ENCODE peak calls at places on chromosomes 16 and 17, in four cellular contexts. A is GM23338, Y is K562, I is HepG2. U is an unnamed sample.

GRCh38 chr16:1366712-1367299 is 15.1 kb downstream of the GNPTG start:
- DNase-seq in A (no peak), Y (no peak), I (no peak), U (no peak)

GRCh38 chr16:67514382-67514828 is 14.2 kb upstream of the RIPOR1 start:
- DNase-seq in A (peak; percentile 90), Y (peak; percentile 58), I (peak; percentile 87), U (peak; percentile 90)

GRCh38 chr17:57255776-57256681 is at the start of gene MSI2:
- DNase-seq in A (peak; percentile 85), Y (peak; percentile 89), I (peak; percentile 76), U (peak; percentile 51)

GRCh38 chr16:57630931-57631845 is 2.8 kb downstream of the ADGRG1 start:
- DNase-seq in A (no peak), Y (no peak), I (no peak), U (no peak)

GRCh38 chr17:70636517-70637133 is 467.3 kb downstream of the KCNJ2 start:
- DNase-seq in A (peak; percentile 65), Y (peak; percentile 18), I (peak; percentile 29), U (no peak)

GRCh38 chr16:68235882-68236803 is at the start of gene ESRP2:
- DNase-seq in A (peak; percentile 85), Y (no peak), I (peak; percentile 80), U (no peak)

GRCh38 chr17:79974786-79975497 is 60.7 kb downstream of the TBC1D16 start:
- DNase-seq in A (peak; percentile 88), Y (peak; percentile 76), I (no peak), U (no peak)

GRCh38 chr17:75090871-75091854 is 3.4 kb downstream of the SLC16A5 start:
- DNase-seq in A (no peak), Y (peak; percentile 40), I (peak; percentile 78), U (no peak)

GRCh38 chr17:53032861-53033271 is 789.9 kb upstream of the KIF2B start:
- DNase-seq in A (peak; percentile 93), Y (no peak), I (peak; percentile 71), U (no peak)

GRCh38 chr16:57273359-57273758 is 11.1 kb downstream of the PLLP start:
- DNase-seq in A (no peak), Y (peak; percentile 10), I (no peak), U (no peak)

GRCh38 chr17:17377071-17377487 is 73.9 kb downstream of the NT5M start:
- DNase-seq in A (no peak), Y (no peak), I (no peak), U (no peak)

GRCh38 chr17:17375826-17376225 is 72.7 kb downstream of the NT5M start:
- DNase-seq in A (no peak), Y (no peak), I (no peak), U (no peak)

GRCh38 chr17:17379197-17379991 is 76.2 kb downstream of the NT5M start:
- DNase-seq in A (no peak), Y (no peak), I (peak; percentile 93), U (no peak)

GRCh38 chr17:17377568-17377967 is 74.4 kb downstream of the NT5M start:
- DNase-seq in A (no peak), Y (no peak), I (no peak), U (no peak)

GRCh38 chr17:17376362-17376761 is 73.2 kb downstream of the NT5M start:
- DNase-seq in A (no peak), Y (no peak), I (peak; percentile 79), U (no peak)
- TF ChIP-seq CREB1 in A (no peak), Y (no peak), I (no peak), U (no peak)

DNA sequence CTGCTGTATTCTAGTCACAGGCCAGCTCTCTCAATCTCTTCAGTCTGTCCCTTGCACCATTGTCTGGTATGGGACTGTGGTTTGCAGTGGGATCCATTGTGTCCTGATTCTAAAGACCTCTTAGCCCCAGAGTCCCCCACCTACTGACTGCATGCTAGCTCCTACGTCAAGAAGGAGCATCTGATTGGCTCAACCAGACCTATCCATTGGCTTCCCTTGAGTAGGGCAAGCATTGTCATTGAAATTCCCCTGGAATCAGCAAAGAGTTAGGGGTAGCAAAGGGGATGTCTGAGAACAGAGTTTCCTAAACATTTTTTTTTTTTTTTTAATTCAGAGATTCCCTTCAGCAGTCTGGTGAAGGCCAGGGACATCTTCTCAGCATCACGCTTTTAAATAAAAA is 175.3 kb upstream of the MPHOSPH6 start:
- DNase-seq in A (peak; percentile 18), Y (no peak), I (no peak), U (no peak)
- TF ChIP-seq JUNB in A (no peak), Y (no peak), I (no peak), U (no peak)

DNA sequence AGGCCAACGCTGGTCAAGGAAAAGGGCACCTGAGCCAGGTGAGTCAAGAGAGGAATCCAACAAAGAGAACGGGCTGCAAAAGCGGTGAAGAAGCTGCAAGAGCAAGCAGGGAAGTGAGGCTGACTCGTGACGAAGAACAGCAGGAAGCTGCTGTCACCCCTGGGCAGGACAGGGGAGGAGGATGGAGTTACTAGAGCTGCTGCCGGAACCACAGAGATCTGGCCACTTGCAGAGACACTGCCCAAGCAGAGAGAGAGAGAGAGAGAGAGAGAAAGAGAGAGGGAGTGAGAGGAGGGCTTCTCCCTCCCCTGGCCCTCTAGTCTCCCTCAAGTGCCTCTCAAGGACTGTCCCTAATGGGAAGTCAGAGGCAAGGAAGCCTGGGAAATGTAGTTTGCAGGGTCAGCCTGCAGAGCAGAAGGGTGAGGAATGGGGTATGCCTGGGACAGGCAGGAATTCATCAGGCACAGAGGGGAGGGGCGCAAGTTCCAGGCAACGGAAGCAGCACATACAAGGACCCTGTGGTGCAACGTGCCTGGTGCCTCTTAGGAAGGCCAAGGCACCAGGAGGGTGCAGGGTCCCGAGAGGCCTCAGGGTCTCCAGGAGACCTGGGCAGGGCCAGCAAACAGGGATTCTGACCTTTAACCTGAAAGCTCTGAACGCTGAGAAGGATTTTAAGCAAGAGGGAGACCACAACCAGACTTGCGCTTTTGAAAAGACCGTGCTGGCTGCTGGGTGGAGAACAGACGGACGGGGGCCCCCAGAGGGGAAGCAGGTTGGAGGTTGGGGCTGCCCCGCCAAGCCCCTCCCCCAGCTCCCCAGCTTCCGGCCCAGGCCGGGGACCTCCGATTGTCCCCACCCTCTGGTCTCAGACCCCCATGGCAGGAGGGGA is 45.8 kb upstream of the CIBAR2 start:
- DNase-seq in A (peak; percentile 93), Y (no peak), I (peak; percentile 79), U (peak; percentile 12)
- TF ChIP-seq CREB1 in A (no peak), Y (no peak), I (no peak), U (no peak)

DNA sequence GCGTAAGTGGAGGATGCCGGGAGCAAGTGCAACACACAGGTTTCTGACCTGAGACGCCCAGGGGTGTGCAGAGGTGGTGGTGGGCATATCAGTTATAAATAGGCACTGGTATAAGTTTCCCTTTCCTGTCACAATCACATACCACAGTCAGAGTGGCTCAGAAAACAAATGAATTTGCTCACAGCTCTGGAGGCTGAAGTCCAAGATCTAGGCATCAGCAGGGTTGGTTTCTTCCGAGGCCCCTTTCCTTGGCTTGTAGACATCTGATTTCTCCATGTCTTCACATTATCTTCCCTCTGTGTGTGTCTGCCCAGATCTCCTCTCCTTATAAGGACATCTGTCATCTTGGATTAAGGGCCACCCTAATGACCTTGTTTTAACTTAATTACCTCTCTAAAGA is 250.5 kb upstream of the TNRC6C start:
- DNase-seq in A (no peak), Y (no peak), I (no peak), U (no peak)
- TF ChIP-seq JUNB in A (no peak), Y (no peak), I (no peak), U (no peak)

GRCh38 chr17:15261818-15262290 is 3.3 kb downstream of the PMP22 start:
- DNase-seq in A (peak; percentile 24), Y (no peak), I (no peak), U (no peak)

GRCh38 chr17:15263680-15264079 is 1.4 kb downstream of the PMP22 start:
- DNase-seq in A (no peak), Y (no peak), I (no peak), U (no peak)

GRCh38 chr17:15262291-15263205 is 2.6 kb downstream of the PMP22 start:
- DNase-seq in A (peak; percentile 69), Y (peak; percentile 79), I (no peak), U (no peak)

GRCh38 chr17:15264542-15264941 is 584 bp downstream of the PMP22 start:
- DNase-seq in A (no peak), Y (no peak), I (no peak), U (no peak)

GRCh38 chr17:15263206-15263579 is 1.9 kb downstream of the PMP22 start:
- DNase-seq in A (peak; percentile 76), Y (no peak), I (no peak), U (no peak)
- TF ChIP-seq CREB1 in A (no peak), Y (no peak), I (no peak), U (no peak)

GRCh38 chr17:51214920-51215319 is 44.9 kb downstream of the MBTD1 start:
- DNase-seq in A (no peak), Y (no peak), I (no peak), U (no peak)

GRCh38 chr17:51221322-51221721 is 38.5 kb downstream of the MBTD1 start:
- DNase-seq in A (no peak), Y (no peak), I (no peak), U (no peak)

DNA sequence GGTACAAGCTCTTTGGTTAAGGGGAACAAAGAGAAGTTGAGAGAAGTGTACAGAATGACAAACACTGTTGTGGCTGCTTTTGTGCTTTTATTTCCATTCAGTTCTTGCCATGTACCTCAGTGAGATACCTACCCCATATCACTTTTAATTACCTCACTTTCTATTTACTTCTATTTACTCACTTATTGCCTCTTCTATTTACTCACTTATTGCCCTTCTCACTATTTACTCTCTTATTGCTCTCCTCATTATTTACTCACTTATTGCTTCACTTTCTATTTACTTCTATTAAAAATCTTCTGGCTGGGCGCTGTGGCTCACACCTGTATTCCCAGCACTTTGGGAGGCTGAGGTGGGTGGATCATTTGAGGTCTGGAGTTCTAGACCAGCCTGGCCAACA is 41.9 kb downstream of the MBTD1 start:
- DNase-seq in A (no peak), Y (no peak), I (no peak), U (no peak)
- TF ChIP-seq JUNB in A (no peak), Y (no peak), I (no peak), U (no peak)

DNA sequence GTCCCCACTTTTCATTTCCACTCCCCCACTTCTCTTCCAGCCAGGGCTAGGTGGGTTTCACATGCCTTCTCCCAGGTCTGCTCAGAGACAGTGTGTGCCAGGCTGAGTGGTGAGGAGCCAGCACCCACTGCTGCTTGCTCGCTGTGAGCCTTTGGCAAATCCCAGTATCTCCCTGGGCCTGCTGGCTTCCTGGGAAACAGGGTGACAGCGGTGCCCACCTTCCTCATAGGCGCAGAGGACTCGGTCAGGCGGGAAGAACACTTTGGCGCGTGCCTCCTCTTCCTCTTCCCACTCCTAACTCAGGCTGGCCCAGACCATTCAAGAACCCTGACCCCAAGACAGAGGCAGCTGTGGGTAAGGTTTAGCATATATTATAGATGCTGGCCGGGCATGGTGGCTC is 456 bp upstream of the PRSS53 start:
- DNase-seq in A (no peak), Y (no peak), I (no peak), U (no peak)
- TF ChIP-seq CREB1 in A (no peak), Y (no peak), I (no peak), U (no peak)

U was measured in GM12878.